ENCODE peak calls at places on chromosomes 3 and 15, in four cellular contexts. One of them, this sample, is unnamed.

GRCh38 chr15:41936649-41937567 is 35.4 kb downstream of the EHD4 start:
- DNase-seq in transverse colon: peak; percentile 46
- DNase-seq in A549: no peak
- DNase-seq in adrenal gland: peak; percentile 82
- DNase-seq in this sample: peak; percentile 65

GRCh38 chr3:188524057-188524456 is 370.1 kb downstream of the LPP start:
- DNase-seq in transverse colon: no peak
- DNase-seq in A549: no peak
- DNase-seq in adrenal gland: no peak
- DNase-seq in this sample: no peak

GRCh38 chr3:56612146-56612545 is 55.2 kb downstream of the CCDC66 start:
- DNase-seq in transverse colon: no peak
- DNase-seq in A549: no peak
- DNase-seq in adrenal gland: peak; percentile 50
- DNase-seq in this sample: no peak

GRCh38 chr3:153927107-153927506 is 194.1 kb upstream of the ARHGEF26 start:
- DNase-seq in transverse colon: no peak
- DNase-seq in A549: peak; percentile 29
- DNase-seq in adrenal gland: no peak
- DNase-seq in this sample: no peak

GRCh38 chr3:126212629-126213375 is 32.4 kb upstream of the ALDH1L1 start:
- DNase-seq in transverse colon: peak; percentile 15
- DNase-seq in A549: peak; percentile 51
- DNase-seq in adrenal gland: peak; percentile 55
- DNase-seq in this sample: peak; percentile 50

GRCh38 chr3:181773921-181774320 is 62.2 kb downstream of the SOX2 start:
- DNase-seq in transverse colon: no peak
- DNase-seq in A549: no peak
- DNase-seq in adrenal gland: no peak
- DNase-seq in this sample: no peak

GRCh38 chr3:171874251-171874679 is 31.1 kb downstream of the TMEM212 start:
- DNase-seq in transverse colon: no peak
- DNase-seq in A549: peak; percentile 64
- DNase-seq in adrenal gland: no peak
- DNase-seq in this sample: no peak

GRCh38 chr3:125125822-125126245 is 70.0 kb upstream of the HEG1 start:
- DNase-seq in transverse colon: no peak
- DNase-seq in A549: no peak
- DNase-seq in adrenal gland: peak; percentile 80
- DNase-seq in this sample: no peak

GRCh38 chr3:30631237-30631961 is 25.0 kb downstream of the TGFBR2 start:
- DNase-seq in transverse colon: no peak
- DNase-seq in A549: peak; percentile 41
- DNase-seq in adrenal gland: no peak
- DNase-seq in this sample: peak; percentile 19

GRCh38 chr15:67076147-67076843 is 10.9 kb downstream of the SMAD3 start:
- DNase-seq in transverse colon: no peak
- DNase-seq in A549: peak; percentile 72
- DNase-seq in adrenal gland: no peak
- DNase-seq in this sample: peak; percentile 57

GRCh38 chr3:37308247-37308646 is 133.9 kb upstream of the LRRFIP2 start:
- DNase-seq in transverse colon: no peak
- DNase-seq in A549: peak; percentile 11
- DNase-seq in adrenal gland: no peak
- DNase-seq in this sample: no peak

GRCh38 chr15:97893988-97894387 is 66.5 kb upstream of the ARRDC4 start:
- DNase-seq in transverse colon: no peak
- DNase-seq in A549: no peak
- DNase-seq in adrenal gland: no peak
- DNase-seq in this sample: no peak

GRCh38 chr3:90253131-90253530 is 1145.7 kb downstream of the EPHA3 start:
- DNase-seq in transverse colon: no peak
- DNase-seq in A549: no peak
- DNase-seq in adrenal gland: no peak
- DNase-seq in this sample: no peak

GRCh38 chr3:183306798-183307671 is 54.0 kb downstream of the B3GNT5 start:
- DNase-seq in transverse colon: peak; percentile 91
- DNase-seq in A549: peak; percentile 50
- DNase-seq in adrenal gland: peak; percentile 93
- DNase-seq in this sample: peak; percentile 66

GRCh38 chr3:62562017-62562416 is 188.7 kb upstream of the FEZF2 start:
- DNase-seq in transverse colon: no peak
- DNase-seq in A549: no peak
- DNase-seq in adrenal gland: no peak
- DNase-seq in this sample: no peak

GRCh38 chr3:29772436-29772835 is 491.6 kb downstream of the RBMS3 start:
- DNase-seq in transverse colon: no peak
- DNase-seq in A549: no peak
- DNase-seq in adrenal gland: no peak
- DNase-seq in this sample: no peak

GRCh38 chr15:93043621-93044300 is 45.2 kb downstream of the RGMA start:
- DNase-seq in transverse colon: no peak
- DNase-seq in A549: no peak
- DNase-seq in adrenal gland: no peak
- DNase-seq in this sample: peak; percentile 44

GRCh38 chr3:163273694-163274093 is 1777.1 kb downstream of the OTOL1 start:
- DNase-seq in transverse colon: no peak
- DNase-seq in A549: no peak
- DNase-seq in adrenal gland: no peak
- DNase-seq in this sample: no peak
- TF ChIP-seq CTCF in transverse colon: no peak
- TF ChIP-seq CTCF in A549: no peak
- TF ChIP-seq CTCF in adrenal gland: no peak
- TF ChIP-seq CTCF in this sample: no peak

GRCh38 chr3:134370611-134371451 is 3.4 kb downstream of the AMOTL2 start:
- DNase-seq in transverse colon: no peak
- DNase-seq in A549: no peak
- DNase-seq in adrenal gland: no peak
- DNase-seq in this sample: peak; percentile 63

GRCh38 chr3:134371542-134372324 is 2.5 kb downstream of the AMOTL2 start:
- DNase-seq in transverse colon: no peak
- DNase-seq in A549: no peak
- DNase-seq in adrenal gland: no peak
- DNase-seq in this sample: no peak

GRCh38 chr3:134368751-134369105 is 5.5 kb downstream of the AMOTL2 start:
- DNase-seq in transverse colon: no peak
- DNase-seq in A549: no peak
- DNase-seq in adrenal gland: peak; percentile 31
- DNase-seq in this sample: no peak

GRCh38 chr3:134369231-134369741 is 5.0 kb downstream of the AMOTL2 start:
- DNase-seq in transverse colon: no peak
- DNase-seq in A549: no peak
- DNase-seq in adrenal gland: no peak
- DNase-seq in this sample: peak; percentile 36

DNA sequence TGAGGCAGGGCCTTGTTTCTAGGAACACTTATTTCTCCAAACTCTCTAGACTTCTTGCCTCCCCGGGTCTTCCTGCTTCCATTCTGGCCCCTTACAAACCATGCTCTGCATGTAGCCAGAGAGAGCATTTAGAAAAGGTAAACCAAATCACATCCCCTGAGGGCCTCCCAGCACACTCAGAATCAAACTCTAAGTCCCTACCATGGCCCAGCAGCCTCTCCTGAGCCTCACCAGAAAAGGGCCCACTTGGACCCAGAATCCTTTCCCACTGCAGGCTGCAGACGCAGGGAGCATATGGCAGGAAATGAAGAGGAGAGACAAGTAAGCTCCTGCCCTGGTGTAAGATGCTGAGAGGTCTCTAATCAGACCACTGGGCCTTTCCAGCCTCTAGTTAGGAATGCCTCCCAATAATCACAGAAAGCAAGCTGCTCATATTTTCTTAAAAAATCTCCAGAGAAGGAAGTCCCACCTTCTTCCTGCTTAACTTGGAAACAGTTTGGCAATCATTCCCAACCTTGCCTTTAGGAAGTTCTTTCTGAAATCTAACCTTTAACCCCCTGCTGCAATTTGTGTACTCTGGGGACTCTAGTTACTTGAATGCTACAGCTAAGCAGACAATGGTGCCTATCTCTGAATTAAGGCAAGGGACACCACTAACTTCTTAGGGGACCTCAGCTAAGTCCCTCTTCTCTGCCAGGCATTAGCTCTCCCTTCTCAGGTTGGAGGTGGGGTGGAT is 4.2 kb downstream of the AMOTL2 start:
- DNase-seq in transverse colon: no peak
- DNase-seq in A549: no peak
- DNase-seq in adrenal gland: no peak
- DNase-seq in this sample: no peak
- H3K4me1 ChIP-seq in transverse colon: peaks cover 61% of the 10 kb centered on the region
- H3K4me1 ChIP-seq in A549: peaks cover 72% of the 10 kb centered on the region
- H3K4me1 ChIP-seq in adrenal gland: peaks cover 37% of the 10 kb centered on the region
- H3K4me1 ChIP-seq in this sample: peaks cover 75% of the 10 kb centered on the region

GRCh38 chr3:11530153-11530721 is 113.5 kb downstream of the VGLL4 start:
- DNase-seq in transverse colon: no peak
- DNase-seq in A549: peak; percentile 35
- DNase-seq in adrenal gland: no peak
- DNase-seq in this sample: no peak
- TF ChIP-seq CTCF in transverse colon: no peak
- TF ChIP-seq CTCF in A549: no peak
- TF ChIP-seq CTCF in adrenal gland: no peak
- TF ChIP-seq CTCF in this sample: no peak

GRCh38 chr3:71689305-71689704 is 35.9 kb downstream of the EIF4E3 start:
- DNase-seq in transverse colon: no peak
- DNase-seq in A549: no peak
- DNase-seq in adrenal gland: no peak
- DNase-seq in this sample: no peak
- H3K4me1 ChIP-seq in transverse colon: peaks cover 39% of the 10 kb centered on the region
- H3K4me1 ChIP-seq in A549: peaks cover 28% of the 10 kb centered on the region
- H3K4me1 ChIP-seq in adrenal gland: peaks cover 26% of the 10 kb centered on the region
- H3K4me1 ChIP-seq in this sample: peaks cover 5% of the 10 kb centered on the region

GRCh38 chr3:157351981-157352380 is 84.7 kb upstream of the PTX3 start:
- DNase-seq in transverse colon: no peak
- DNase-seq in A549: no peak
- DNase-seq in adrenal gland: no peak
- DNase-seq in this sample: no peak
- TF ChIP-seq CTCF in transverse colon: no peak
- TF ChIP-seq CTCF in A549: no peak
- TF ChIP-seq CTCF in adrenal gland: no peak
- TF ChIP-seq CTCF in this sample: no peak

DNA sequence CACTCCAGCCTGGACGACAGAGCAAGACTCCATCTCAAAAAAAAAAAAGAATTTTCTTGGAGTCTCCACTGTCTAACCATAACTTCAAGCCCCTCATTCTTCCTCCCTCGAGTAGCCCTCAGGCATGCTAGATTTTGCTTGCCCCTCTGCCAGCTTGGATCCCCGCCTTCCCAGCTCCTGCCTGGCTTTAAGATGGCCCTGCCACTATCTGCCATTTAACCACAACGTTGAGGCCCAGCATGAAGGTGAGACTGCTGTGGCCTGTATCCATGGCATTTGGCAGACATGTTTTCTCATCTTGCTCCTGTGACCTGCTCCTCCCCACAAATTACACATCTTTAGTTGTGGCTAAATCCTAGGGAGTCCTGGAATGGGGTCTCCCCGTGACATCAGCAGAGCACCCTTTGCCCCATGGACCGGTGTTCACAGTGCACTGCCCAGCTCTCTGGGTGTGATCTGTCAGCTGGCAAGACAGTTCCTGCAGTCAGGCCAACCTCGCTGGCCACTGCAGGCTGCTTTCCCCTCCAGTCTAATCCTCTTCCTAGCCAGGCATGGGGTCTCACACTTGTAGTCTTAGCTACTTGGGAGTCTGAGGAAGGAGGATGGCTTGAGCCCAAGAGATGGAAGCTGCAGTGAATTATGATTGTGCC is 10.4 kb downstream of the VPS18 start:
- DNase-seq in transverse colon: no peak
- DNase-seq in A549: no peak
- DNase-seq in adrenal gland: no peak
- DNase-seq in this sample: no peak
- H3K4me1 ChIP-seq in transverse colon: peaks cover 32% of the 10 kb centered on the region
- H3K4me1 ChIP-seq in A549: peaks cover 24% of the 10 kb centered on the region
- H3K4me1 ChIP-seq in adrenal gland: peaks cover 21% of the 10 kb centered on the region
- H3K4me1 ChIP-seq in this sample: peaks cover 43% of the 10 kb centered on the region

GRCh38 chr3:64225695-64226499 is 631 bp upstream of the PRICKLE2 start:
- DNase-seq in transverse colon: no peak
- DNase-seq in A549: no peak
- DNase-seq in adrenal gland: no peak
- DNase-seq in this sample: no peak

GRCh38 chr3:64222501-64222900 is 2.8 kb downstream of the PRICKLE2 start:
- DNase-seq in transverse colon: no peak
- DNase-seq in A549: no peak
- DNase-seq in adrenal gland: no peak
- DNase-seq in this sample: no peak

GRCh38 chr3:64223809-64224570 is 1.3 kb downstream of the PRICKLE2 start:
- DNase-seq in transverse colon: no peak
- DNase-seq in A549: peak; percentile 68
- DNase-seq in adrenal gland: no peak
- DNase-seq in this sample: no peak

GRCh38 chr3:64221564-64222257 is 3.6 kb downstream of the PRICKLE2 start:
- DNase-seq in transverse colon: no peak
- DNase-seq in A549: no peak
- DNase-seq in adrenal gland: no peak
- DNase-seq in this sample: no peak

GRCh38 chr3:64224826-64225606 is at the start of gene PRICKLE2:
- DNase-seq in transverse colon: peak; percentile 57
- DNase-seq in A549: peak; percentile 90
- DNase-seq in adrenal gland: peak; percentile 89
- DNase-seq in this sample: peak; percentile 77
- TF ChIP-seq CTCF in transverse colon: no peak
- TF ChIP-seq CTCF in A549: peak; percentile 37
- TF ChIP-seq CTCF in adrenal gland: no peak
- TF ChIP-seq CTCF in this sample: peak; percentile 6

DNA sequence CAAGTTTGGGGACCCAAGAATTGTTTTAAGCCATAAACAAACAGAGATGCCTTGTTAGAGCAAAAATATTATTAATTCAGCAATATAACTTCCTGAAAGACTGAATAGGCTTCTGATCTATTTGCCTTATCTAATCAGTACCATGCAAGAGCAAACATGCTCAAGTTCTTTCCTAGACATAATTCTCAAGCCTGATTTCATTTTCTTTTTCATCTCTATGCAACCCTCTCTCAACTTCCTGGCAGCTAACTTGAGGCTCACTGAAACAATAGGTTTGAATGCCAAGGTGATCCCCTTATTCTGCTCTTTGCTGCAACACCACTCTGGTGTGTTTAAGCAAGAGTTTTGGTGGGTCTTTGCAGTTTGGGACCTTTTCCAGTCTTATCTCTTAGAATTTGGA is 230.9 kb upstream of the CD96 start:
- DNase-seq in transverse colon: no peak
- DNase-seq in A549: no peak
- DNase-seq in adrenal gland: no peak
- DNase-seq in this sample: no peak
- H3K4me1 ChIP-seq in transverse colon: no peaks in the 10 kb centered on the region
- H3K4me1 ChIP-seq in A549: no peaks in the 10 kb centered on the region
- H3K4me1 ChIP-seq in adrenal gland: no peaks in the 10 kb centered on the region
- H3K4me1 ChIP-seq in this sample: no peaks in the 10 kb centered on the region

DNA sequence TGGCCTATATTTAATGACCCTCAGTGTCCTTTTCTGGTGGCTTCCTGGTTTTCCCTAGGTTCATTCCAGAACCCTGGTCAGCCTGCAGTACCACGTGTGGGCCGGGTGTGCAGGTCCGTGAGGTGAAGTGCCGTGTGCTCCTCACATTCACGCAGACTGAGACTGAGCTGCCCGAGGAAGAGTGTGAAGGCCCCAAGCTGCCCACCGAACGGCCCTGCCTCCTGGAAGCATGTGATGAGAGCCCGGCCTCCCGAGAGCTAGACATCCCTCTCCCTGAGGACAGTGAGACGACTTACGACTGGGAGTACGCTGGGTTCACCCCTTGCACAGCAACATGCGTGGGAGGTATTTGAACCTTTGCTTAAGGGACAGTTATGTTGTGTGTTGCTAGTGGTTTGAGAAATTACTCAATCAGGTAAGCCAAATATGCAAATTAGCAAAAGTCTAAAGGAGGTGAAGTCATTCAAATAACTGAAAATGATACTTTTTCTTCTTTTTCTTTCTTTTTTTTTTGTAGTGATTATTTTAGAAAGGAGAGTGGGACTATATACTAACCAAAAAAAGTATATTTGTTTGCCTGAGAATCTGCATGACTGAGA is 259.2 kb downstream of the ADAMTSL3 start:
- DNase-seq in transverse colon: no peak
- DNase-seq in A549: no peak
- DNase-seq in adrenal gland: no peak
- DNase-seq in this sample: no peak
- TF ChIP-seq CTCF in transverse colon: no peak
- TF ChIP-seq CTCF in A549: no peak
- TF ChIP-seq CTCF in adrenal gland: no peak
- TF ChIP-seq CTCF in this sample: no peak

This sample was measured in psoas muscle.